ENCODE peak calls at places on chromosome 10, in four cellular contexts. P is T47D, F is prostate gland, H is EL. B is an unnamed sample.

GRCh38 chr10:122648599-122649428 is 50.8 kb downstream of the C10orf120 start:
- DNase-seq in P (peak), F (peak), H (peak), B (peak)

GRCh38 chr10:103510046-103510685 is 16.7 kb downstream of the NEURL1 start:
- DNase-seq in P (no peak), F (no peak), H (no peak), B (no peak)

GRCh38 chr10:80526742-80527141 is 11.0 kb upstream of the SH2D4B start:
- DNase-seq in H (no peak), P (no peak), F (no peak), B (no peak)

GRCh38 chr10:17737021-17737965 is 14.7 kb upstream of the TMEM236 start:
- DNase-seq in F (no peak), H (peak), P (peak), B (peak)

GRCh38 chr10:34346516-34347150 is 468.5 kb downstream of the PARD3 start:
- DNase-seq in H (no peak), F (no peak), P (no peak), B (peak)

GRCh38 chr10:72127571-72127970 is 39.2 kb upstream of the SPOCK2 start:
- DNase-seq in H (no peak), F (no peak), P (no peak), B (no peak)

GRCh38 chr10:88366772-88367171 is 216.3 kb downstream of the RNLS start:
- DNase-seq in H (no peak), P (no peak), F (no peak), B (no peak)

GRCh38 chr10:48199580-48200377 is 74.7 kb downstream of the FRMPD2 start:
- DNase-seq in H (peak), F (no peak), P (no peak), B (peak)

GRCh38 chr10:129772472-129773358 is 191.4 kb downstream of the EBF3 start:
- DNase-seq in F (no peak), P (no peak), H (no peak), B (no peak)

GRCh38 chr10:96257944-96258343 is 13.4 kb downstream of the BLNK start:
- DNase-seq in P (no peak), H (no peak), F (no peak), B (no peak)

GRCh38 chr10:30432631-30433285 is 1.2 kb upstream of the MAP3K8 start:
- DNase-seq in H (no peak), P (no peak), F (no peak), B (no peak)

GRCh38 chr10:13382759-13383753 is 35.0 kb upstream of the SEPHS1 start:
- DNase-seq in H (no peak), P (no peak), F (peak), B (no peak)

GRCh38 chr10:97771913-97772823 is at the start of gene SFRP5:
- DNase-seq in P (no peak), F (no peak), H (no peak), B (no peak)

GRCh38 chr10:69419761-69420126 is 3.0 kb upstream of the TACR2 start:
- DNase-seq in H (no peak), P (no peak), F (no peak), B (no peak)

GRCh38 chr10:123568751-123569150 is 97.4 kb upstream of the GPR26 start:
- DNase-seq in H (no peak), P (no peak), F (no peak), B (no peak)

GRCh38 chr10:15084502-15084922 is 4.1 kb downstream of the ACBD7 start:
- DNase-seq in H (peak), P (peak), F (peak), B (peak)

GRCh38 chr10:132447446-132448247 is 50.6 kb downstream of the PWWP2B start:
- DNase-seq in P (no peak), H (peak), F (peak), B (peak)

GRCh38 chr10:61298194-61298593 is 155.0 kb downstream of the TMEM26 start:
- DNase-seq in P (no peak), F (no peak), H (no peak), B (no peak)

GRCh38 chr10:35838080-35838479 is 196.0 kb upstream of the FZD8 start:
- DNase-seq in P (no peak), H (no peak), F (no peak), B (no peak)

GRCh38 chr10:71077796-71078453 is 134.4 kb upstream of the UNC5B start:
- DNase-seq in F (no peak), H (no peak), P (no peak), B (no peak)

GRCh38 chr10:118958984-118959916 is 70.3 kb upstream of the NANOS1 start:
- DNase-seq in F (peak), H (peak), P (peak), B (peak)

GRCh38 chr10:69952801-69953200 is 99.8 kb upstream of the MACROH2A2 start:
- DNase-seq in F (no peak), H (no peak), P (no peak), B (peak)